ENCODE peak calls at places on chromosomes 11 and 22, in four cellular contexts. N is mucosa of descending colon, X is MM.1S, V is HFFc6. M is an unnamed sample.

GRCh38 chr11:11451501-11452005 is 98.5 kb upstream of the CSNK2A3 start:
- DNase-seq in N (no peak), X (no peak), V (peak), M (peak)

GRCh38 chr11:96306933-96307747 is 35.9 kb downstream of the MAML2 start:
- DNase-seq in V (peak), N (no peak), X (no peak), M (no peak)

GRCh38 chr22:46592390-46592872 is 27.8 kb upstream of the GRAMD4 start:
- DNase-seq in X (peak), N (peak), V (peak), M (peak)

GRCh38 chr11:72410956-72411355 is 23.4 kb downstream of the CLPB start:
- DNase-seq in N (no peak), X (no peak), V (no peak), M (no peak)

GRCh38 chr11:18731949-18732821 is 6.2 kb upstream of the IGSF22 start:
- DNase-seq in V (no peak), N (peak), X (peak), M (peak)

GRCh38 chr11:91396243-91397133 is 828.1 kb upstream of the FAT3 start:
- DNase-seq in V (no peak), X (no peak), N (no peak), M (no peak)

GRCh38 chr22:41367039-41367679 is 14.6 kb upstream of the TEF start:
- DNase-seq in N (peak), V (peak), X (no peak), M (peak)

GRCh38 chr11:75734491-75735180 is 17.0 kb downstream of the MOGAT2 start:
- DNase-seq in V (no peak), N (peak), X (peak), M (no peak)

GRCh38 chr11:66315921-66316811 is 678 bp downstream of the CD248 start:
- DNase-seq in X (no peak), V (no peak), N (no peak), M (no peak)

GRCh38 chr11:92626624-92627023 is 342.8 kb upstream of the MTNR1B start:
- DNase-seq in V (no peak), X (no peak), N (no peak), M (no peak)

GRCh38 chr11:18352581-18352980 is 30.2 kb downstream of the GTF2H1 start:
- DNase-seq in V (peak), X (no peak), N (no peak), M (no peak)

GRCh38 chr11:10659339-10660216 is 34.0 kb downstream of the IRAG1 start:
- DNase-seq in V (peak), N (no peak), X (no peak), M (no peak)

GRCh38 chr11:96520939-96521338 is 131.1 kb downstream of the JRKL start:
- DNase-seq in V (no peak), N (no peak), X (no peak), M (no peak)

GRCh38 chr22:50627452-50627913 is 469 bp downstream of the ARSA start:
- DNase-seq in V (no peak), N (no peak), X (peak), M (no peak)

GRCh38 chr22:41003041-41003440 is 51.9 kb downstream of the RBX1 start:
- DNase-seq in N (no peak), V (no peak), X (no peak), M (no peak)

GRCh38 chr11:63837027-63837688 is 1.8 kb upstream of the MARK2 start:
- DNase-seq in V (peak), X (peak), N (peak), M (peak)

GRCh38 chr22:49972163-49973017 is 11.8 kb downstream of the PIM3 start:
- DNase-seq in N (peak), X (peak), V (no peak), M (no peak)

GRCh38 chr22:48331266-48331665 is 1496.4 kb downstream of the BRD1 start:
- DNase-seq in X (no peak), N (no peak), V (no peak), M (no peak)

GRCh38 chr11:69358398-69359080 is 64.6 kb downstream of the MYEOV start:
- DNase-seq in N (no peak), V (no peak), X (no peak), M (no peak)

GRCh38 chr22:24482586-24482985 is 12.5 kb upstream of the UPB1 start:
- DNase-seq in V (peak), X (no peak), N (no peak), M (no peak)

GRCh38 chr22:48188211-48188845 is 1425.9 kb downstream of the TBC1D22A start:
- DNase-seq in V (no peak), N (no peak), X (no peak), M (no peak)

GRCh38 chr11:16337421-16338213 is 18.7 kb downstream of the SOX6 start:
- DNase-seq in N (no peak), X (peak), V (no peak), M (no peak)

GRCh38 chr11:35214792-35215193 is 75.8 kb downstream of the CD44 start:
- DNase-seq in V (peak), N (no peak), X (no peak), M (no peak)

GRCh38 chr11:13098890-13099289 is 89.8 kb downstream of the RASSF10 start:
- DNase-seq in X (no peak), N (no peak), V (no peak), M (no peak)

GRCh38 chr22:40960137-40960536 is 9.0 kb downstream of the RBX1 start:
- DNase-seq in V (no peak), N (no peak), X (no peak), M (no peak)

GRCh38 chr22:26342719-26343449 is 86.2 kb upstream of the ASPHD2 start:
- DNase-seq in V (no peak), N (no peak), X (no peak), M (no peak)

GRCh38 chr11:15412054-15412453 is 297.3 kb downstream of the INSC start:
- DNase-seq in N (no peak), V (no peak), X (no peak), M (no peak)

GRCh38 chr11:124812876-124813275 is 12.7 kb upstream of the MSANTD2 start:
- DNase-seq in V (peak), N (no peak), X (no peak), M (no peak)

GRCh38 chr11:59766542-59766941 is 11.4 kb downstream of the STX3 start:
- DNase-seq in N (no peak), X (no peak), V (no peak), M (no peak)

GRCh38 chr11:120547871-120548681 is 36.5 kb downstream of the GRIK4 start:
- DNase-seq in N (peak), V (peak), X (no peak), M (no peak)
- TF ChIP-seq CTCF in N (no peak), V (peak), X (no peak), M (no peak)

GRCh38 chr22:43826142-43827093 is 14.3 kb upstream of the EFCAB6 start:
- DNase-seq in V (peak), N (no peak), X (peak), M (no peak)
- TF ChIP-seq CTCF in V (peak), N (no peak), X (peak), M (peak)

DNA sequence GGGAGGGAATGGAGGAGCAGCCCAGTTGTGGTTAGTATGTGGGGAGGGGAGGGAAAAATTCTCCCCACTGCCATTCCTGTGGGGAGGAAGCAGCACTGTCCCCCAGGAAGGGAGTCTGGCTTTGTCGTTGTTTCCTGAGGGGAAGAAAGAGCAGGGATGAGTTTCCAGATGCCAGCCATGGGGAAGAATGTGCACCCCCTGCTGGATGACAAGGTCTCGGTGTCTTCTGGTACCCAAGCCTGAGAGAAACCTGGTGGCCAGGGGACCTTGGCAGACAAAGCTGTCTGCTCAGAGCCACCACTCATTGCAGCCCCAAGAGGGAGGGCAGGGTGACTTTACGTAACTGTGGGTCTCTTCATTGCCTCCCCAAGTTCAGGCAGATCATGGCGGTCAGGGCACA is 81.3 kb upstream of the CD82 start:
- DNase-seq in V (peak), X (no peak), N (no peak), M (peak)
- TF ChIP-seq CTCF in V (peak), X (no peak), N (no peak), M (peak)

GRCh38 chr22:38127869-38128268 is 17.4 kb upstream of the BAIAP2L2 start:
- DNase-seq in V (no peak), N (peak), X (no peak), M (no peak)

GRCh38 chr22:38131399-38131798 is 20.9 kb upstream of the BAIAP2L2 start:
- DNase-seq in X (no peak), N (no peak), V (no peak), M (no peak)

GRCh38 chr22:38129021-38129420 is 18.5 kb upstream of the BAIAP2L2 start:
- DNase-seq in X (no peak), N (no peak), V (no peak), M (no peak)

GRCh38 chr22:38132136-38132535 is 21.7 kb upstream of the BAIAP2L2 start:
- DNase-seq in X (no peak), N (peak), V (no peak), M (no peak)

DNA sequence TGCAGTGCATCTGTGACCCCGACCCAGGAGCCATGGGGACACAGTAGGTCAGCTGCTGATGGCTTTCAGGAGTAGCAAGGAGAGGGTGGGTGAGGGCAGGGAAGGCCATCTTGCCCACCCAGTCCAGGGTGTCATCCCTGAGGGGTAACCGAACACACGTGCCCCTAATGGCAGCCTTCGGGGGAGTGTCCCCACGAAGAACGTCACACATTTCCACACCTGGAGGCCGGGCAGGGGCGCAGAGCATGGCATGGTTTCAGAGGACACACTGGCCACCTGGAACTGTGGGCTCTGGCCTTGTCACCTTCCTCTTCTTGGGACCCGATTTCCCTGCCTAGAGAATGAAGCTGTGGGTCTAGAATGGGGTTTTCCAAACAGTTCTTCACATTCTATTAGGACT is 19.4 kb upstream of the BAIAP2L2 start:
- DNase-seq in X (no peak), N (no peak), V (no peak), M (no peak)
- TF ChIP-seq CTCF in X (no peak), N (no peak), V (no peak), M (no peak)

DNA sequence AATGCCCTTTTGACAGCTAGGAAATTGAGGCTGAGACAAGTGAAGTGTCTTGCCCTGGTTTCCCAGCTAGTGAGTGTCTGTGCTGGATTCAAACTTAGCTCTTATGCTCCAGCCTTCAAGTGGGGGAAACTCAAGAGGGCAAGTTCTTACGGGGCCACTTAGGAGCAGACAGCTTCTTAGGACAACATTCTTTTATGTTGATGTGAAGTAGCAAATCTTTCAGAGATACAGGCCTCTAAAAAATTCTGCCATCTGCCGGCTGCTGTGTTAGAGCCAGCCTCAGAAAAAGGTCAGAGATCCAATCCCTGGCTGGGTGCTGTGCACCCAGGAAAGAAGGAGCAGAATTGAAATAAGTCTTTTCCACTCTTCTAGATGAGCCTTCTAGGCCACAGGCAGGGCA is 26.6 kb downstream of the TIMP3 start:
- DNase-seq in V (no peak), X (no peak), N (no peak), M (no peak)
- TF ChIP-seq CTCF in V (no peak), X (no peak), N (no peak), M (no peak)